ENCODE peak calls at places on chromosomes 1 and 21, in five cellular contexts. Y is stimulated activated naive B cell treated with anti-CD40 and anti-IgM and Interleukin-4, amounts not matched to agents 10 μg/mL and 1 μg/mL and 100 μg/mL, for 72 hours; O is A172; J is adrenal gland; S is HuH-7. L is an unnamed sample.

GRCh38 chr1:171251741-171252300 is 3.5 kb downstream of the FMO1 start:
- DNase-seq in Y (peak), O (peak), J (no peak), S (peak), L (no peak)

GRCh38 chr1:46549697-46550681 is 1.5 kb downstream of the KNCN start:
- DNase-seq in Y (no peak), O (no peak), J (no peak), S (no peak), L (peak)

GRCh38 chr1:4698911-4699310 is 44.5 kb downstream of the AJAP1 start:
- DNase-seq in Y (no peak), O (no peak), J (no peak), S (no peak), L (no peak)

GRCh38 chr1:74819062-74819461 is 86.1 kb downstream of the TYW3 start:
- DNase-seq in Y (no peak), O (no peak), J (no peak), S (no peak), L (no peak)

GRCh38 chr1:82388679-82389078 is 587.9 kb downstream of the ADGRL2 start:
- DNase-seq in Y (no peak), O (peak), J (no peak), S (no peak), L (no peak)

GRCh38 chr1:147444381-147444780 is 96.9 kb upstream of the BCL9 start:
- DNase-seq in Y (no peak), O (no peak), J (no peak), S (no peak), L (no peak)

GRCh38 chr1:204150702-204151561 is 912 bp downstream of the ETNK2 start:
- DNase-seq in Y (no peak), O (no peak), J (no peak), S (no peak), L (peak)

GRCh38 chr1:180153032-180153431 is 1.6 kb upstream of the QSOX1 start:
- DNase-seq in Y (no peak), O (no peak), J (no peak), S (no peak), L (no peak)

GRCh38 chr21:34865922-34866271 is 183.2 kb downstream of the RUNX1 start:
- DNase-seq in Y (peak), O (no peak), J (no peak), S (no peak), L (no peak)

GRCh38 chr1:201501144-201501543 is 5.8 kb downstream of the CSRP1 start:
- DNase-seq in Y (no peak), O (no peak), J (no peak), S (no peak), L (peak)

GRCh38 chr1:61836649-61837048 is 94.4 kb downstream of the PATJ start:
- DNase-seq in Y (no peak), O (no peak), J (peak), S (no peak), L (peak)

GRCh38 chr1:85343213-85343611 is 66.8 kb upstream of the BCL10 start:
- DNase-seq in Y (no peak), O (no peak), J (no peak), S (no peak), L (no peak)

GRCh38 chr1:183622013-183622412 is 13.6 kb downstream of the ARPC5 start:
- DNase-seq in Y (no peak), O (no peak), J (no peak), S (no peak), L (no peak)

GRCh38 chr21:45954271-45954670 is 27.3 kb upstream of the COL6A1 start:
- DNase-seq in Y (no peak), O (no peak), J (no peak), S (no peak), L (no peak)